ENCODE peak calls at places on chromosomes 3 and 15, in six cellular contexts. P is HL-60, S is HepG2, A is K562, M is GM12878, F is H1. B is an unnamed sample.

GRCh38 chr15:42723068-42723467 is 13.9 kb downstream of the CDAN1 start:
- DNase-seq in P (no peak), S (peak; percentile 15), A (no peak), M (no peak), F (no peak), B (peak; percentile 11)

GRCh38 chr3:108486910-108487309 is 23.5 kb downstream of the MYH15 start:
- DNase-seq in P (no peak), S (no peak), A (peak; percentile 15), M (no peak), F (no peak), B (peak; percentile 45)

GRCh38 chr3:10456981-10457380 is 48.4 kb downstream of the ATP2B2 start:
- DNase-seq in P (no peak), S (no peak), A (no peak), M (no peak), F (no peak), B (no peak)

GRCh38 chr3:63998852-63999754 is 24.2 kb downstream of the PSMD6 start:
- DNase-seq in P (no peak), S (no peak), A (no peak), M (no peak), F (no peak), B (no peak)

GRCh38 chr3:71724171-71724453 is 1.1 kb downstream of the EIF4E3 start:
- DNase-seq in P (no peak), S (no peak), A (no peak), M (no peak), F (no peak), B (no peak)

GRCh38 chr3:11380314-11380713 is 108.1 kb downstream of the ATG7 start:
- DNase-seq in P (no peak), S (peak; percentile 31), A (no peak), M (no peak), F (no peak), B (no peak)

GRCh38 chr15:64532921-64533320 is 72.5 kb downstream of the ZNF609 start:
- DNase-seq in P (no peak), S (no peak), A (peak; percentile 33), M (no peak), F (no peak), B (no peak)

GRCh38 chr15:90165659-90166489 is 35.3 kb upstream of the SEMA4B start:
- DNase-seq in P (peak; percentile 69), S (peak; percentile 95), A (peak; percentile 94), M (peak; percentile 64), F (no peak), B (peak; percentile 42)

GRCh38 chr15:98034731-98035130 is 74.2 kb downstream of the ARRDC4 start:
- DNase-seq in P (no peak), S (no peak), A (no peak), M (no peak), F (no peak), B (no peak)

GRCh38 chr15:99707481-99708270 is 25.6 kb downstream of the LYSMD4 start:
- DNase-seq in P (no peak), S (no peak), A (no peak), M (no peak), F (no peak), B (no peak)

GRCh38 chr3:100335137-100335833 is 728 bp downstream of the NIT2 start:
- DNase-seq in P (peak; percentile 48), S (peak; percentile 16), A (peak; percentile 81), M (no peak), F (no peak), B (peak; percentile 47)

DNA sequence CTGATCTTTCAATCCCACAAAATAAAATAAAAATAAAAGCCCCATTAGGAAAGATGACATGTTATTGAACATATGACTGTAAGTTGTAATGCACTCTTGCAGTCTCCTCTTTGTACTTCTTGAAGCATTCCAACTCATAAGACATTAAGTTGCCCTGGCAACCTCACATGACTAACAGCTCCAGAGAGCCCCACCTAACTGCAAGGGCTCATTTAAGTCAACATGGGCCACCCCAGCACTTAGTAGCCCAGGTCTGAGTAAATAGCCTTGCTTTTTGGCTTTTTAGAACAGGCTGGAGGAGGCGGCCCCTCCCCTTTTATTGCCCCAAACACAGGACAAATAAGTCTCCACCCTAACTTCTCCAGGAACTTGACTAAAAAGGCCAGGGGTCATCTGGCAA is 135.1 kb downstream of the TMCO5A start:
- DNase-seq in P (no peak), S (no peak), A (no peak), M (no peak), F (no peak), B (peak; percentile 16)
- TF ChIP-seq GABPA in P (no peak), S (no peak), A (peak; percentile 5), M (no peak), F (no peak), B (no peak)

DNA sequence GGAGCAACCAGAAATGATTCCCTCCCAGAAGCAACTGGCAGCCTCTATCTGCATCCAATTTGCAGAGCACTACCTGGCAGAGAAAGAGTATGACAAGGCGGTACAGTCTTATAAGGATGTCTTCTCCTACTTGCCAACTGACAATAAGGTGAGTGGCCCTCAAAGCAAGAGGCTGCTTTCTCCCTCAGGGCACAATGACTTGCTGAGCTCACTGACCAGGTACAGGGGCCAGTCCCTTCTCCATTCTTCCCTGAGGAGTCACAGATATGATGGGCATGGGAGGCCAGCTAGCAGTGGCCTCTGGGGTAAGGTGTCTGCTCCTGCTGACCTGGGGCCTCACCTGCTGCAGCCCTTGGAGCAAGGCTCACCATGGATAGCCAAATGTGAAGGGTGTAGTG is 20.3 kb downstream of the CSRNP1 start:
- DNase-seq in P (no peak), S (no peak), A (no peak), M (no peak), F (no peak), B (no peak)
- TF ChIP-seq GABPA in P (no peak), S (no peak), A (no peak), M (no peak), F (no peak), B (no peak)

DNA sequence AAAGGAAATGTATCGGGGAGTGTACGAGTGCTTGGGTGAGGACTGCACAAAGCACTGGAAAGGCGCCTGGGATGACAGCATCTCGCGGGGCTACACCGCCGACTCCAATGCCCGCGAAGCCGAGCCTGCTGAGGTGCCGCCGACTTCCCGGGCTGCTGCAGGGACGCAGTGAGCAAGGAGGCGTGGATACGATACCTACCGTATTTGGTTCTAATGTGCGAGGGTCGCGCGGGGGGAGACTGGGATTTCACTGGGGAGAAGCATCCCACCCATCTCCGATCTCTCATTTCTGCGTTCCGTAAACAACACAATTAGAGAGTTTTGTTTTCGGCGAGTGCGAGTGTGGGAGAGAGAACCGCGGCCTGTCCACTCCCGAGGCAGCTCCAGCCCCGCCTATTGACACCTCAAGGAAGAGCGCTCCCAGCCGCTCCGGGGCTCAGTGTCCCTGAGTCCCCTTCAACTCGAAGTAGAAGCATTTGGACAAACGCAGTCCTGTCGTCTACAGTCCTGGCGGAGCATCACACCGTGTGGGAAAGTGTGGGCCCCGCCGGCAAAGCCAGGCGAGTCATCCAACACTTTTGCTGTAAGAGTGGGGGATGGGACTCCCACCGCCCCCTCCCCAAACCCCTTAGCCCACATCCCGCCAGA is 1.8 kb downstream of the MECOM start:
- DNase-seq in P (no peak), S (no peak), A (no peak), M (no peak), F (no peak), B (peak; percentile 76)
- TF ChIP-seq GABPA in P (no peak), S (no peak), A (no peak), M (no peak), F (no peak), B (no peak)

GRCh38 chr3:96449803-96450202 is 364.6 kb upstream of the EPHA6 start:
- DNase-seq in P (no peak), S (peak; percentile 61), A (no peak), M (no peak), F (no peak), B (no peak)
- TF ChIP-seq GABPA in P (no peak), S (peak; percentile 43), A (no peak), M (no peak), F (no peak), B (no peak)

GRCh38 chr3:184604039-184604955 is 42.7 kb downstream of the EPHB3 start:
- DNase-seq in P (no peak), S (no peak), A (no peak), M (no peak), F (peak; percentile 47), B (no peak)
- TF ChIP-seq GABPA in P (no peak), S (no peak), A (no peak), M (no peak), F (peak; percentile 45), B (no peak)